ENCODE peak calls at places on chromosomes 7 and 10, in eight cellular contexts. V is right lobe of liver, Y is IMR-90, M is pancreas, O is sigmoid colon, H is Panc1, G is tibial nerve, X is SK-N-SH. U is an unnamed sample. For H3K36me3, the result is how much of the 10 kb centered on the place peaks cover.

GRCh38 chr7:141027043-141027442 is 12.3 kb upstream of the MRPS33 start:
- DNase-seq in V (no peak), Y (no peak), M (no peak), O (no peak), H (no peak), G (no peak), X (no peak), U (no peak)

GRCh38 chr10:60413306-60414012 is 23.8 kb upstream of the ANK3 start:
- DNase-seq in V (no peak), Y (no peak), M (no peak), O (no peak), H (no peak), G (no peak), X (no peak), U (no peak)

GRCh38 chr7:28103984-28104628 is 76.5 kb downstream of the JAZF1 start:
- DNase-seq in V (no peak), Y (no peak), M (peak), O (no peak), H (no peak), G (no peak), X (no peak), U (peak)

GRCh38 chr10:45082176-45082575 is 81.5 kb downstream of the ZNF22 start:
- DNase-seq in V (no peak), Y (no peak), M (no peak), O (no peak), H (no peak), G (no peak), X (no peak), U (no peak)

GRCh38 chr10:18713077-18713476 is 53.8 kb downstream of the ARL5B start:
- DNase-seq in V (no peak), Y (peak), M (no peak), O (no peak), H (no peak), G (no peak), X (no peak), U (no peak)

GRCh38 chr10:110364531-110364937 is 59.8 kb upstream of the SMNDC1 start:
- DNase-seq in V (no peak), Y (no peak), M (no peak), O (no peak), H (no peak), G (no peak), X (no peak), U (no peak)

GRCh38 chr10:128277267-128277666 is 151.0 kb upstream of the MKI67 start:
- DNase-seq in V (no peak), Y (no peak), M (no peak), O (no peak), H (no peak), G (no peak), X (no peak), U (no peak)

GRCh38 chr7:79298145-79298760 is 155.2 kb downstream of the MAGI2 start:
- DNase-seq in V (no peak), Y (peak), M (no peak), O (no peak), H (peak), G (no peak), X (peak), U (no peak)

GRCh38 chr7:142450206-142450605 is 192.3 kb upstream of the PRSS58 start:
- DNase-seq in V (no peak), Y (no peak), M (no peak), O (no peak), H (no peak), G (no peak), X (no peak), U (no peak)

GRCh38 chr10:112961609-112962008 is 11.6 kb downstream of the TCF7L2 start:
- DNase-seq in V (no peak), Y (no peak), M (no peak), O (peak), H (no peak), G (no peak), X (no peak), U (no peak)

GRCh38 chr10:15579605-15580004 is 140.1 kb downstream of the ITGA8 start:
- DNase-seq in V (no peak), Y (peak), M (no peak), O (no peak), H (no peak), G (no peak), X (no peak), U (no peak)

GRCh38 chr7:6652446-6653011 is 15.4 kb downstream of the ZNF316 start:
- DNase-seq in V (no peak), Y (no peak), M (no peak), O (peak), H (no peak), G (no peak), X (no peak), U (no peak)

GRCh38 chr10:130027716-130028464 is 63.8 kb upstream of the EBF3 start:
- DNase-seq in V (no peak), Y (no peak), M (peak), O (no peak), H (no peak), G (no peak), X (peak), U (no peak)

GRCh38 chr7:135185471-135186260 is 15.2 kb upstream of the CYREN start:
- DNase-seq in V (no peak), Y (no peak), M (no peak), O (no peak), H (no peak), G (no peak), X (no peak), U (no peak)
- H3K36me3 ChIP-seq in V (under half), Y (half or more), M (under half), O (under half), H (under half), G (under half), X (under half), U (half or more)

DNA sequence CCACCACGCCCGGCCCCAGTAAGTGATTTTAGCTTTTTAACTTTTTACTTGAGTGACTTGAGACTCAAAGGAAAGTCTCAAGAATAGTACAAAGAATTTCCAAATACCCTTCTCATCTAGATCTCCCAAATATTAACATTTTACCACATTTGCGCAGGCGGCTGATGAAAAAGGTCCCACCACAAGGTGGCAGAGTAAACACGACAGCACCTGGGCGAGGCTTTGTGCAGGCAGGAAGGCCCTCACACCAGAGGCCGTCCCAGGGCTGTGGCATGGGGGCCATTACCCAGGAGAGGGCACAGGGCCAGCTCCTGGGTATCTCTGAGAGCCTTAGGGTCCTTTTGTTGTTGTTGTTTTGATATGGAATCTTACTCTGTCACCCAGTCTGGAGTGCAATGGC is 50.0 kb upstream of the WIPI2 start:
- DNase-seq in V (no peak), Y (peak), M (no peak), O (no peak), H (no peak), G (no peak), X (peak), U (peak)
- TF ChIP-seq CTCF in V (peak), Y (peak), M (peak), O (peak), H (no peak), G (peak), X (peak), U (peak)

GRCh38 chr7:129021656-129022055 is 33.3 kb downstream of the TNPO3 start:
- DNase-seq in V (no peak), Y (no peak), M (no peak), O (no peak), H (no peak), G (no peak), X (no peak), U (no peak)

GRCh38 chr7:129013048-129013721 is 41.7 kb downstream of the TNPO3 start:
- DNase-seq in V (no peak), Y (no peak), M (no peak), O (no peak), H (no peak), G (no peak), X (no peak), U (no peak)

GRCh38 chr7:129017933-129018538 is 36.9 kb downstream of the TNPO3 start:
- DNase-seq in V (no peak), Y (no peak), M (no peak), O (no peak), H (no peak), G (no peak), X (no peak), U (no peak)

GRCh38 chr7:129014501-129015101 is 40.3 kb downstream of the TNPO3 start:
- DNase-seq in V (no peak), Y (no peak), M (no peak), O (no peak), H (no peak), G (no peak), X (no peak), U (no peak)

GRCh38 chr7:129017264-129017663 is 37.6 kb downstream of the TNPO3 start:
- DNase-seq in V (no peak), Y (no peak), M (no peak), O (no peak), H (no peak), G (no peak), X (no peak), U (no peak)
- H3K36me3 ChIP-seq in V (under half), Y (under half), M (under half), O (under half), H (under half), G (under half), X (half or more), U (under half)

GRCh38 chr7:20647908-20648776 is 32.7 kb downstream of the ABCB5 start:
- DNase-seq in V (no peak), Y (no peak), M (no peak), O (no peak), H (peak), G (no peak), X (peak), U (no peak)
- TF ChIP-seq CTCF in V (no peak), Y (no peak), M (no peak), O (no peak), H (peak), G (peak), X (peak), U (no peak)